ENCODE peak calls at places on chromosomes 4 and X, in ten cellular contexts. Y is kidney, W is OCI-LY7, K is neuronal stem cell, F is sigmoid colon, M is aorta, V is neural progenitor cell, G is upper lobe of right lung, O is colonic mucosa, P is lower lobe of right lung. R is an unnamed sample.

GRCh38 chrX:15973299-15973698 is 118.7 kb upstream of the AP1S2 start:
- DNase-seq in G (no peak), V (peak; percentile 63), F (no peak), K (no peak), O (peak; percentile 20), M (no peak), Y (no peak), W (peak; percentile 56), P (no peak), R (peak; percentile 49)

GRCh38 chr4:108031427-108032083 is 41.9 kb downstream of the HADH start:
- DNase-seq in O (no peak), M (no peak), Y (no peak), K (no peak), F (no peak), G (no peak), P (no peak), W (no peak), V (no peak), R (no peak)

GRCh38 chr4:105765690-105766407 is 57.3 kb downstream of the GSTCD start:
- DNase-seq in W (no peak), V (no peak), G (no peak), M (no peak), K (no peak), F (no peak), O (no peak), Y (no peak), P (no peak), R (no peak)

GRCh38 chr4:7892212-7893019 is 47.2 kb downstream of the AFAP1 start:
- DNase-seq in P (no peak), F (no peak), M (no peak), Y (peak; percentile 72), W (no peak), O (no peak), V (peak; percentile 4), G (no peak), K (no peak), R (peak; percentile 89)

GRCh38 chr4:122930877-122931276 is 8.5 kb upstream of the NUDT6 start:
- DNase-seq in W (peak; percentile 27), F (no peak), P (no peak), O (no peak), V (no peak), Y (no peak), G (no peak), M (no peak), K (no peak), R (no peak)

GRCh38 chrX:101220881-101221280 is 1.3 kb downstream of the DRP2 start:
- DNase-seq in K (no peak), W (no peak), M (no peak), Y (no peak), G (no peak), P (no peak), O (peak; percentile 52), F (no peak), V (no peak), R (no peak)

GRCh38 chrX:98480606-98481005 is 1596.9 kb downstream of the RPA4 start:
- DNase-seq in K (no peak), G (no peak), M (no peak), Y (no peak), O (no peak), P (no peak), V (no peak), W (no peak), F (no peak), R (no peak)

GRCh38 chr4:142960134-142960533 is 114.0 kb upstream of the INPP4B start:
- DNase-seq in V (no peak), F (no peak), W (no peak), G (no peak), K (no peak), O (no peak), Y (no peak), P (no peak), M (no peak), R (no peak)

GRCh38 chrX:42976729-42977366 is 198.9 kb upstream of the PPP1R2C start:
- DNase-seq in M (no peak), F (no peak), W (peak; percentile 19), K (no peak), Y (no peak), P (no peak), V (no peak), G (no peak), O (peak; percentile 35), R (peak; percentile 7)

GRCh38 chr4:118741456-118741855 is 56.3 kb downstream of the METTL14 start:
- DNase-seq in O (no peak), W (no peak), F (no peak), V (no peak), K (no peak), Y (no peak), G (no peak), P (no peak), M (no peak), R (no peak)

GRCh38 chrX:136159615-136160025 is 12.3 kb downstream of the FHL1 start:
- DNase-seq in M (no peak), Y (no peak), W (no peak), F (peak; percentile 70), G (no peak), P (no peak), O (no peak), V (no peak), K (no peak), R (no peak)

GRCh38 chr4:2091990-2092652 is 33.0 kb downstream of the NAT8L start:
- DNase-seq in G (no peak), K (no peak), Y (no peak), W (no peak), V (no peak), O (no peak), P (no peak), F (no peak), M (no peak), R (no peak)

GRCh38 chr4:65623509-65623908 is 46.8 kb downstream of the EPHA5 start:
- DNase-seq in K (no peak), P (no peak), V (no peak), G (no peak), O (no peak), F (no peak), Y (no peak), M (no peak), W (no peak), R (no peak)

GRCh38 chr4:173332021-173332487 is 2.1 kb downstream of the HMGB2 start:
- DNase-seq in K (no peak), Y (no peak), W (no peak), V (no peak), M (no peak), P (no peak), O (no peak), F (no peak), G (no peak), R (no peak)

GRCh38 chr4:173328236-173328901 is 5.8 kb downstream of the HMGB2 start:
- DNase-seq in P (no peak), Y (no peak), O (no peak), F (no peak), V (no peak), W (no peak), G (no peak), M (no peak), K (no peak), R (no peak)

GRCh38 chr4:173332963-173333657 is 1.0 kb downstream of the HMGB2 start:
- DNase-seq in G (no peak), O (no peak), F (no peak), P (no peak), M (no peak), W (no peak), Y (no peak), K (no peak), V (no peak), R (no peak)

GRCh38 chr4:173333658-173334084 is 487 bp downstream of the HMGB2 start:
- DNase-seq in M (peak; percentile 78), K (peak; percentile 41), F (peak; percentile 83), P (peak; percentile 77), V (peak; percentile 76), O (peak; percentile 65), Y (peak; percentile 93), G (peak; percentile 88), W (peak; percentile 72), R (peak; percentile 75)

GRCh38 chr4:173330590-173330989 is 3.6 kb downstream of the HMGB2 start:
- DNase-seq in F (no peak), W (no peak), G (no peak), Y (no peak), V (no peak), O (no peak), M (no peak), K (no peak), P (no peak), R (no peak)
- H3K27ac ChIP-seq in F (no peak overlapping the region), W (no peak overlapping the region), G (no peak overlapping the region), Y (no peak overlapping the region), V (no peak overlapping the region), O (no peak overlapping the region), M (no peak overlapping the region), K (no peak overlapping the region), P (no peak overlapping the region), R (peak overlapping the region; percentile 13)

DNA sequence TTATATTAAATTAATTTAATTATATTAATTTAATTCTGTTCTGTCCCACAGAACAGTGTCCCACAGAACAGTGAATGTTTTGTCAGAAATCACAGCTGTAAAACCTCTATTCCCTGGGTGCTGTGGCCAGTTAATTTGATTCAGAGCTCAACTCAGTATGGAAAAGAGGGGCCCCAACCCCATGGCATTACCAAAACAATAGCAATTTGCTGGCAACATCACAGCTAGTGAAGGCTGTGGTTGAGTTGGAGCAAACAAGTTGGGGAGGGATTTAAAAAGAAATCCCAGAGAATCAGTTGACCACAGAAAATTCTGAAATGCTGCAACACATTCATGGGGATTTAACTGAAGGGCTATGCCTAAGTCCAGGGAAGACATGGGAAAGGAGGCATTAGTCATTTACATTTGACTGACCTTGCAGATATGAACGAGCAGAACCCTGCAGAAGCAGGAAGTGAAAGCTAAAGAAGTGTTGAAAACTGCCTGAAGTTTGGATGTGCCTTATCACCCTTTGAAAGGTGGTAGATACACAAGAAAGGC is 30.1 kb downstream of the PDHA2 start:
- DNase-seq in W (no peak), Y (no peak), G (no peak), P (no peak), O (no peak), M (no peak), K (no peak), V (no peak), F (no peak), R (no peak)
- H3K9me3 ChIP-seq in W (peaks cover 20% of the 10 kb centered on the region), Y (peaks cover 10% of the 10 kb centered on the region), G (peaks cover 9% of the 10 kb centered on the region), P (peaks cover 11% of the 10 kb centered on the region), O (no peaks in the 10 kb centered on the region), M (peaks cover 1% of the 10 kb centered on the region), K (peaks cover 16% of the 10 kb centered on the region), V (peaks cover 5% of the 10 kb centered on the region), F (peaks cover 8% of the 10 kb centered on the region), R (peaks cover 3% of the 10 kb centered on the region)

DNA sequence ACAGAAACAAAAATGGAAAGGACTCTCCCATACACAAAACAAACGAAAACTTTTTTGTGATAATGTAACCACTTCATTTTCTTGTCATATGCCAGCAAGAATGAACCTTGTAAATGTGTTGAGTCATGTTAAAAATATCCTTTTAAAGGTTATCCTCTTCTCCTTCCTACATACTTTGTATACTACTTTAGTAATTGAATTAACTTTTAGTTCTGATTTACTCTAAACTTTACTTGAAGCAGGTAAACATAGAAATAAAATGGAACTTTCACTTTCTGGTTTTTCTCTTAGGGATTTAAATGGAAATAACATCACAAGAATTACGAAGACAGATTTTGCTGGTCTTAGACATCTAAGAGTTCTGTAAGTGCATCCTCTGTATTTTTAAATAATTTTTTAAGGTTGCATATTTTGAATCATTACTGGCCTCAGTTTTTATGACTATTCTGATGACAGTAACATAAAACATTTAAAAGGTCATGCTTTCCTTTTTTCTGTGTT is 4.7 kb downstream of the SLIT2 start:
- DNase-seq in O (no peak), P (no peak), V (no peak), K (no peak), F (no peak), M (no peak), G (no peak), W (no peak), Y (no peak), R (no peak)
- H3K4me3 ChIP-seq in O (no peak overlapping the region), P (peak overlapping the region; percentile 63), V (no peak overlapping the region), K (no peak overlapping the region), F (peak overlapping the region; percentile 71), M (peak overlapping the region; percentile 73), G (peak overlapping the region; percentile 58), W (no peak overlapping the region), Y (no peak overlapping the region), R (no peak overlapping the region)

GRCh38 chr4:10730019-10730418 is 45.5 kb upstream of the CLNK start:
- DNase-seq in V (no peak), P (no peak), M (no peak), G (no peak), K (no peak), F (no peak), W (no peak), O (no peak), Y (no peak), R (no peak)
- H3K27ac ChIP-seq in V (no peak overlapping the region), P (no peak overlapping the region), M (no peak overlapping the region), G (no peak overlapping the region), K (no peak overlapping the region), F (no peak overlapping the region), W (no peak overlapping the region), O (no peak overlapping the region), Y (no peak overlapping the region), R (no peak overlapping the region)